ENCODE peak calls at places on chromosomes 12 and 14, in six cellular contexts. W is K562, V is GM12878, L is HepG2, N is HCT116, X is H1. R is an unnamed sample.
A peak's percentile ranks its signal among the peaks of the same experiment; 100 is the strongest.

GRCh38 chr14:93943052-93943451 is 15.9 kb downstream of the FAM181A start:
- DNase-seq in W (no peak), V (no peak), L (no peak), N (no peak), X (no peak), R (no peak)

GRCh38 chr12:122980192-122981035 is at the start of gene ARL6IP4:
- DNase-seq in W (peak; percentile 90), V (no peak), L (no peak), N (no peak), X (peak; percentile 78), R (peak; percentile 47)

GRCh38 chr14:20857630-20858261 is 33.4 kb upstream of the RNASE3 start:
- DNase-seq in W (peak; percentile 66), V (no peak), L (peak; percentile 50), N (peak; percentile 22), X (peak; percentile 84), R (peak; percentile 71)

GRCh38 chr12:61750604-61751003 is 509.6 kb upstream of the USP15 start:
- DNase-seq in W (no peak), V (no peak), L (no peak), N (no peak), X (no peak), R (no peak)

GRCh38 chr12:132309162-132310086 is 20.0 kb downstream of the GALNT9 start:
- DNase-seq in W (no peak), V (no peak), L (no peak), N (no peak), X (no peak), R (no peak)

GRCh38 chr14:102215071-102215470 is 75.4 kb downstream of the WDR20 start:
- DNase-seq in W (no peak), V (no peak), L (no peak), N (no peak), X (no peak), R (no peak)

GRCh38 chr14:33647385-33647786 is 303.5 kb downstream of the EGLN3 start:
- DNase-seq in W (no peak), V (no peak), L (no peak), N (no peak), X (no peak), R (no peak)

GRCh38 chr14:64549805-64550538 is at the start of gene PPP1R36:
- DNase-seq in W (no peak), V (no peak), L (no peak), N (no peak), X (peak; percentile 74), R (peak; percentile 40)

GRCh38 chr14:63840981-63841380 is 11.8 kb upstream of the SYNE2 start:
- DNase-seq in W (no peak), V (no peak), L (peak; percentile 44), N (no peak), X (peak; percentile 89), R (peak; percentile 75)

GRCh38 chr14:49999216-49999761 is 106.4 kb downstream of the ARF6 start:
- DNase-seq in W (peak; percentile 13), V (no peak), L (no peak), N (peak; percentile 71), X (no peak), R (no peak)

GRCh38 chr14:101628471-101628966 is 67.2 kb downstream of the DIO3 start:
- DNase-seq in W (peak; percentile 82), V (no peak), L (peak; percentile 25), N (peak; percentile 31), X (peak; percentile 94), R (peak; percentile 80)

GRCh38 chr14:52351561-52352491 is 37.7 kb downstream of the PTGER2 start:
- DNase-seq in W (no peak), V (peak; percentile 19), L (no peak), N (no peak), X (no peak), R (no peak)

GRCh38 chr12:52246720-52247621 is 13.9 kb downstream of the KRT7 start:
- DNase-seq in W (no peak), V (no peak), L (peak; percentile 82), N (peak; percentile 50), X (no peak), R (no peak)

GRCh38 chr14:23306113-23306411 is 571 bp upstream of the BCL2L2 start:
- DNase-seq in W (no peak), V (no peak), L (no peak), N (no peak), X (no peak), R (no peak)

GRCh38 chr12:43271659-43272058 is 280.3 kb downstream of the ADAMTS20 start:
- DNase-seq in W (no peak), V (no peak), L (no peak), N (no peak), X (no peak), R (no peak)

GRCh38 chr12:3002636-3003035 is 43.4 kb downstream of the TEAD4 start:
- DNase-seq in W (no peak), V (no peak), L (no peak), N (no peak), X (no peak), R (no peak)

GRCh38 chr14:89294872-89295271 is 122.2 kb downstream of the FOXN3 start:
- DNase-seq in W (no peak), V (no peak), L (no peak), N (no peak), X (no peak), R (no peak)

GRCh38 chr12:109247831-109248654 is 61.0 kb downstream of the FOXN4 start:
- DNase-seq in W (no peak), V (no peak), L (peak; percentile 75), N (no peak), X (no peak), R (no peak)

GRCh38 chr12:26853303-26854027 is 20.5 kb upstream of the ITPR2 start:
- DNase-seq in W (peak; percentile 55), V (no peak), L (peak; percentile 58), N (no peak), X (peak; percentile 66), R (peak; percentile 57)

GRCh38 chr14:50736932-50737419 is 68.9 kb upstream of the SAV1 start:
- DNase-seq in W (no peak), V (peak; percentile 79), L (no peak), N (no peak), X (no peak), R (no peak)

GRCh38 chr14:85483652-85484051 is 46.3 kb upstream of the FLRT2 start:
- DNase-seq in W (no peak), V (no peak), L (no peak), N (no peak), X (no peak), R (no peak)

GRCh38 chr12:51917746-51918453 is 10.6 kb downstream of the ACVRL1 start:
- DNase-seq in W (no peak), V (no peak), L (no peak), N (no peak), X (no peak), R (no peak)

GRCh38 chr12:22459872-22460490 is 84.4 kb downstream of the C2CD5 start:
- DNase-seq in W (peak; percentile 9), V (no peak), L (peak; percentile 43), N (peak; percentile 26), X (no peak), R (no peak)

GRCh38 chr12:128971802-128972201 is 118.5 kb downstream of the GLT1D1 start:
- DNase-seq in W (no peak), V (no peak), L (no peak), N (no peak), X (no peak), R (no peak)

GRCh38 chr14:102805454-102805891 is 28.2 kb downstream of the TRAF3 start:
- DNase-seq in W (no peak), V (no peak), L (no peak), N (peak; percentile 68), X (no peak), R (no peak)

DNA sequence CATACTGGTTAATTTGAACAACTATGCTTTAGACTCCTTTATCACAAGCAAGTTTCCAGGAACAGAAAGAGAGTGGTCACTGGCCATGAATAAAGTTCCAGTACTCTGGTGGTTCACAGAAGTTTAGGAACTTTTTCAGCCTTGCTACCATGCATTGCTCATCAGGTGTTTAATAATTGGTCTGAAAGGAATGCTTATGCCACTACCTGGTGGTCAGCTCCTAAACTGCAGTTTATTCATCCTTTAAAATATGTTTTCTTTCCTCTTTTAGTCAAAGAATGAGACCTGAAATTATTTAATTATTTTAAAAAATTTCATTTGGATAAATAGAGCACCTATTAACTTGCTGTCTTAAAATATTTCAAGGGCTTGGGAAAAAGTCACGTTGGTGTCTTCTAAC is 260.1 kb upstream of the OR4E1 start:
- DNase-seq in W (no peak), V (no peak), L (no peak), N (no peak), X (no peak), R (no peak)
- TF ChIP-seq ATF3 in W (no peak), V (no peak), L (no peak), N (no peak), X (no peak), R (no peak)

GRCh38 chr14:58082011-58082410 is 70.0 kb downstream of the ARMH4 start:
- DNase-seq in W (no peak), V (no peak), L (no peak), N (no peak), X (no peak), R (no peak)

GRCh38 chr14:58082491-58083098 is 69.4 kb downstream of the ARMH4 start:
- DNase-seq in W (no peak), V (no peak), L (no peak), N (peak; percentile 19), X (no peak), R (no peak)

DNA sequence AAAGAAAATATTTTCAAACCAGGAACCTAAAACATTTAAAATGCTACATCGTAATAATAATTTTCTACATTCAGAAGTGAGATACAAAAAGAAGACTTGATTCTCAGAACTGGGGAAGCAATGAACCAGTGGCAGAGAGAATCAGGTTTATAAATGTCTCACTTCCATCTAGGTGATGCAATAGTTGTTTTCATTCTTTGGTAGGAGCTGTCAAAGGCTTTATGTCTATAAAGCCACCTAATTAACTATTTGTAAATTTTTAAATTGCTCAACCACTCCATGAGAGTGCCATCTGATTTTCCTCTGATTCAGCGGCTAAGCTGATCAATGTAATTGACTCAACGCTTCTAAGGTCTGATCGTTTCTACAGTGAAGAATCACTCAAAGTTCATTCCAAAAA is 66.1 kb downstream of the ARMH4 start:
- DNase-seq in W (no peak), V (no peak), L (no peak), N (no peak), X (no peak), R (no peak)
- TF ChIP-seq ATF3 in W (peak; percentile 38), V (no peak), L (no peak), N (no peak), X (no peak), R (no peak)

GRCh38 chr12:65565601-65566560 is 258.4 kb upstream of the HMGA2 start:
- DNase-seq in W (peak; percentile 11), V (no peak), L (no peak), N (no peak), X (no peak), R (no peak)
- TF ChIP-seq ATF3 in W (peak; percentile 26), V (no peak), L (no peak), N (no peak), X (no peak), R (no peak)

GRCh38 chr12:6201775-6202292 is 1.6 kb downstream of the CD9 start:
- DNase-seq in W (no peak), V (no peak), L (no peak), N (no peak), X (no peak), R (no peak)

GRCh38 chr12:6199211-6199530 is 1.0 kb upstream of the CD9 start:
- DNase-seq in W (no peak), V (no peak), L (no peak), N (no peak), X (no peak), R (no peak)

GRCh38 chr12:6201199-6201608 is 1.0 kb downstream of the CD9 start:
- DNase-seq in W (no peak), V (no peak), L (no peak), N (no peak), X (no peak), R (no peak)

GRCh38 chr12:6199531-6200265 is 502 bp upstream of the CD9 start:
- DNase-seq in W (no peak), V (no peak), L (no peak), N (no peak), X (peak; percentile 79), R (peak; percentile 60)

GRCh38 chr12:6200266-6201198 is at the start of gene CD9:
- DNase-seq in W (peak; percentile 87), V (no peak), L (no peak), N (peak; percentile 46), X (peak; percentile 72), R (peak; percentile 72)
- TF ChIP-seq ATF3 in W (no peak), V (no peak), L (no peak), N (no peak), X (no peak), R (no peak)